ENCODE peak calls at places on chromosomes 3 and 15, in six cellular contexts. M, L, K, F, V and X are unnamed samples.

GRCh38 chr15:32888221-32888761 is 170.5 kb downstream of the GREM1 start:
- DNase-seq in M (no peak), L (no peak), K (no peak), F (no peak), V (no peak), X (no peak)

GRCh38 chr15:100929641-100930042 is 10.5 kb downstream of the LRRK1 start:
- DNase-seq in M (no peak), L (no peak), K (no peak), F (peak), V (no peak), X (no peak)

GRCh38 chr15:55588818-55589122 is 625 bp upstream of the PYGO1 start:
- DNase-seq in M (no peak), L (no peak), K (no peak), F (no peak), V (no peak), X (no peak)

GRCh38 chr3:188607810-188608209 is 453.9 kb downstream of the LPP start:
- DNase-seq in M (no peak), L (no peak), K (no peak), F (no peak), V (no peak), X (no peak)

GRCh38 chr3:13494463-13495350 is 14.6 kb downstream of the HDAC11 start:
- DNase-seq in M (no peak), L (no peak), K (no peak), F (no peak), V (peak), X (no peak)

GRCh38 chr15:47961401-47962090 is 159.2 kb upstream of the SLC24A5 start:
- DNase-seq in M (no peak), L (no peak), K (no peak), F (no peak), V (no peak), X (no peak)

GRCh38 chr3:82281205-82281604 is 519.8 kb upstream of the GBE1 start:
- DNase-seq in M (no peak), L (no peak), K (no peak), F (peak), V (peak), X (no peak)

GRCh38 chr3:74613566-74613965 is 893 bp downstream of the CNTN3 start:
- DNase-seq in M (no peak), L (no peak), K (no peak), F (no peak), V (peak), X (no peak)

GRCh38 chr3:50330330-50330729 is 2.3 kb upstream of the TUSC2 start:
- DNase-seq in M (no peak), L (no peak), K (no peak), F (no peak), V (no peak), X (no peak)

GRCh38 chr3:152039887-152040286 is 166.4 kb downstream of the SUCNR1 start:
- DNase-seq in M (no peak), L (no peak), K (no peak), F (no peak), V (no peak), X (no peak)

GRCh38 chr3:53617893-53618523 is 123.6 kb downstream of the CACNA1D start:
- DNase-seq in M (no peak), L (no peak), K (no peak), F (no peak), V (no peak), X (no peak)

GRCh38 chr3:175940881-175941280 is 1081.7 kb downstream of the NAALADL2 start:
- DNase-seq in M (no peak), L (no peak), K (no peak), F (peak), V (no peak), X (peak)

GRCh38 chr15:36878745-36879262 is 221.5 kb downstream of the MEIS2 start:
- DNase-seq in M (no peak), L (no peak), K (no peak), F (no peak), V (no peak), X (no peak)

GRCh38 chr3:47004369-47005211 is 25.1 kb downstream of the NBEAL2 start:
- DNase-seq in M (no peak), L (no peak), K (no peak), F (no peak), V (no peak), X (no peak)

GRCh38 chr3:192090586-192090985 is 629.6 kb downstream of the PYDC2 start:
- DNase-seq in M (no peak), L (no peak), K (no peak), F (peak), V (peak), X (peak)

GRCh38 chr3:161266731-161267150 is 45.6 kb downstream of the NMD3 start:
- DNase-seq in M (no peak), L (no peak), K (no peak), F (no peak), V (peak), X (no peak)

GRCh38 chr3:32391643-32392529 is at the start of gene CMTM7:
- DNase-seq in M (no peak), L (peak), K (peak), F (peak), V (peak), X (peak)

GRCh38 chr15:71730277-71731144 is 79.8 kb upstream of the NR2E3 start:
- DNase-seq in M (no peak), L (peak), K (no peak), F (peak), V (peak), X (peak)